ENCODE peak calls at places on chromosome 2, in six cellular contexts. A, I, J, Q, O and M are unnamed samples.

GRCh38 chr2:73984922-73985317 is 210 bp downstream of the TET3 start:
- DNase-seq in O (peak; percentile 56), Q (peak; percentile 38), I (peak; percentile 61), A (peak; percentile 69), J (no peak), M (peak; percentile 60)

GRCh38 chr2:229313591-229313990 is 42.5 kb upstream of the PID1 start:
- DNase-seq in J (no peak), O (peak; percentile 52), A (no peak), I (no peak), Q (no peak), M (no peak)

GRCh38 chr2:106886916-106887758 is 1.2 kb upstream of the ST6GAL2 start:
- DNase-seq in J (no peak), Q (no peak), I (no peak), O (peak; percentile 58), A (no peak), M (no peak)

GRCh38 chr2:150212722-150213171 is 274.7 kb downstream of the RND3 start:
- DNase-seq in O (peak; percentile 83), I (no peak), A (no peak), Q (no peak), J (no peak), M (no peak)

GRCh38 chr2:134122610-134123009 is 131.3 kb upstream of the MGAT5 start:
- DNase-seq in O (no peak), J (no peak), A (peak; percentile 14), I (no peak), Q (no peak), M (no peak)

GRCh38 chr2:160200921-160201320 is 849 bp upstream of the ITGB6 start:
- DNase-seq in J (no peak), A (no peak), Q (no peak), I (no peak), O (no peak), M (no peak)

GRCh38 chr2:128404709-128405466 is 86.2 kb upstream of the HS6ST1 start:
- DNase-seq in A (no peak), I (no peak), O (no peak), J (no peak), Q (peak; percentile 6), M (no peak)

GRCh38 chr2:189199797-189200196 is 20.2 kb upstream of the COL5A2 start:
- DNase-seq in Q (no peak), O (no peak), J (no peak), A (no peak), I (no peak), M (no peak)

GRCh38 chr2:28063492-28063962 is 173.0 kb downstream of the BABAM2 start:
- DNase-seq in I (no peak), J (no peak), O (no peak), Q (no peak), A (no peak), M (no peak)

GRCh38 chr2:173589604-173590277 is 235.1 kb downstream of the CDCA7 start:
- DNase-seq in A (no peak), O (no peak), J (peak; percentile 57), I (no peak), Q (no peak), M (no peak)

GRCh38 chr2:168545439-168546082 is 89.5 kb downstream of the CERS6 start:
- DNase-seq in I (no peak), J (no peak), O (peak; percentile 75), Q (peak; percentile 41), A (no peak), M (no peak)

GRCh38 chr2:163733301-163733938 is 2.4 kb downstream of the FIGN start:
- DNase-seq in A (no peak), O (no peak), I (no peak), J (peak; percentile 16), Q (no peak), M (no peak)

GRCh38 chr2:73896362-73897239 is 3.8 kb downstream of the ACTG2 start:
- DNase-seq in J (no peak), I (peak; percentile 36), O (peak; percentile 91), A (peak; percentile 26), Q (no peak), M (no peak)

GRCh38 chr2:220396287-220396686 is 768.9 kb downstream of the SLC4A3 start:
- DNase-seq in O (peak; percentile 15), A (no peak), I (no peak), J (no peak), Q (no peak), M (no peak)

GRCh38 chr2:98027535-98027934 is 31.8 kb upstream of the TMEM131 start:
- DNase-seq in J (no peak), O (no peak), A (no peak), Q (no peak), I (no peak), M (no peak)

GRCh38 chr2:138321458-138321857 is 180.1 kb upstream of the SPOPL start:
- DNase-seq in J (no peak), O (no peak), A (no peak), Q (no peak), I (no peak), M (no peak)

GRCh38 chr2:177767768-177768167 is 304.8 kb downstream of the PDE11A start:
- DNase-seq in O (no peak), I (no peak), A (no peak), J (no peak), Q (no peak), M (no peak)

GRCh38 chr2:66041902-66042657 is 392.8 kb upstream of the MEIS1 start:
- DNase-seq in Q (no peak), I (no peak), A (no peak), O (no peak), J (no peak), M (no peak)

GRCh38 chr2:173785813-173786212 is 179.4 kb downstream of the SP3 start:
- DNase-seq in Q (no peak), I (no peak), A (no peak), O (no peak), J (no peak), M (no peak)

GRCh38 chr2:211157856-211158463 is 601.6 kb downstream of the CPS1 start:
- DNase-seq in O (peak; percentile 91), Q (peak; percentile 32), I (peak; percentile 48), J (peak; percentile 39), A (peak; percentile 30), M (peak; percentile 29)

GRCh38 chr2:199443589-199444130 is 14.1 kb downstream of the SATB2 start:
- DNase-seq in Q (no peak), I (no peak), O (peak; percentile 75), A (no peak), J (no peak), M (no peak)

GRCh38 chr2:210199186-210199765 is 26.0 kb downstream of the ACADL start:
- DNase-seq in Q (no peak), A (peak; percentile 40), J (no peak), O (peak; percentile 68), I (no peak), M (no peak)

GRCh38 chr2:31287681-31288080 is 53.7 kb downstream of the EHD3 start:
- DNase-seq in O (peak; percentile 30), J (no peak), Q (no peak), A (no peak), I (no peak), M (no peak)

GRCh38 chr2:166726525-166726924 is 161.8 kb upstream of the XIRP2 start:
- DNase-seq in Q (no peak), J (no peak), O (no peak), I (no peak), A (no peak), M (no peak)

GRCh38 chr2:166725907-166726306 is 162.4 kb upstream of the XIRP2 start:
- DNase-seq in I (no peak), Q (no peak), O (no peak), A (no peak), J (no peak), M (no peak)

DNA sequence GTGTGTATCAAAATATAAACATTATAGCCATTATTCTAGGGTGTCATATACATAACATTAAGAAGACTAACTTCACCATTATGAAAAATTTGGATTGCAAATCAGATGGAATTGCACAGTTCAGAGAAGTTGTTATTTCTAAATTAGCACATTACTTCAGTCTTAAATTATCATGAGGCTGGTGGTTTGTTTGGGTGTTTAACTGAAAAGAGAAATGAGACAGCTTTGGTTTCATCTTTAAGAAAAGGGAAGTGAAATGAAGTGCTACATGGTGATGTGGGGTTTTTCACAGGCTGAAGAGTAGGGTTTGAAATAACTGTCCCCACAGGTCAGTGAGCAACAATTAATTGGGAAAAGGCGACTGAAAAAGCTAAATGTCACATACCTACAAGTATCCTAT is 161.2 kb upstream of the XIRP2 start:
- DNase-seq in A (no peak), O (no peak), Q (no peak), I (no peak), J (no peak), M (no peak)
- H3K9me3 ChIP-seq in A (no peaks in the 10 kb centered on the region), O (peaks cover 5% of the 10 kb centered on the region), Q (no peaks in the 10 kb centered on the region), I (no peaks in the 10 kb centered on the region), J (no peaks in the 10 kb centered on the region), M (no peaks in the 10 kb centered on the region)

GRCh38 chr2:4192119-4192518 is 488.7 kb downstream of the DCDC2C start:
- DNase-seq in A (no peak), O (no peak), Q (no peak), J (no peak), I (no peak), M (no peak)

GRCh38 chr2:4188561-4188960 is 485.2 kb downstream of the DCDC2C start:
- DNase-seq in I (no peak), O (no peak), J (no peak), A (no peak), Q (no peak), M (no peak)

DNA sequence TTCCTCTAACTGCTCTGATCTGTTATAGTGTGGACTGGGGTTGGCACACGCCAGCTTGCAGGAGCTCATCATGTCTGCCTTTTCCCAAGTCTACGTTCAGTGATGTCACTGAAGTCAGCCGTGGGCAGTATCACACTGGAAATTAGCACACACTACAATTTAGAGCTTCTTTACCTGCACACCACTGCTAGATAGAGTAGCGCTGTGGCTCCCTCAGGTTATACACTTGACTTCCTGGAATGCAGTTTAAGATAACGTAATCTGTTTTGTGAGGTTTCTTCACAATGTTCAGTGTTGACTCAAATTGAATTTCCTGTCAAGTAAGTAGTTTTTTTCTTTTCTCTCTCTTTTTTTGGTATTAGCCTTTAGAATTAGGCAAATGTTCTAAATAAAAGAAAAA is 487.2 kb downstream of the DCDC2C start:
- DNase-seq in Q (no peak), A (no peak), J (no peak), I (no peak), O (no peak), M (no peak)
- H3K9me3 ChIP-seq in Q (no peaks in the 10 kb centered on the region), A (peaks cover 2% of the 10 kb centered on the region), J (no peaks in the 10 kb centered on the region), I (no peaks in the 10 kb centered on the region), O (peaks cover 3% of the 10 kb centered on the region), M (no peaks in the 10 kb centered on the region)

DNA sequence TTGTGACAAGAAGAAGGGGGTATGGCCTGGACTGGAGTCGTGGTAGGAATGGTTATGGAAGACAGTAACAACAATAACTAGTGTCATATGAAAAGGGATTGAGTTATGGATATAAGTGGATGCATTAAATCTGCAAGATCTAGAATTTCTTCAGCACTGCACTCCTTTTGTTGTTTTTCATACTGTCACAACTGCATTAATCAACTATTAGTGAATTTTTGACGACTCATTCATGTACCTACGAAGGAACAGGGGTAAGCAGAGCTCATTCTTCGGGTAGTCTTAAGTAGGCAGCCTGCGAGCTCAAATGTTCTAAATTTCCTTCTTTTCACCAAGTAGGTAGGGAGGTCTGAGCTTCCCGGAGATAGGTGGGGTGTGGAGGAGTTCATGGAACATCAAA is 109.7 kb upstream of the UPP2 start:
- DNase-seq in J (no peak), Q (no peak), O (no peak), A (no peak), I (no peak), M (no peak)
- H3K9me3 ChIP-seq in J (no peaks in the 10 kb centered on the region), Q (no peaks in the 10 kb centered on the region), O (no peaks in the 10 kb centered on the region), A (no peaks in the 10 kb centered on the region), I (no peaks in the 10 kb centered on the region), M (no peaks in the 10 kb centered on the region)

DNA sequence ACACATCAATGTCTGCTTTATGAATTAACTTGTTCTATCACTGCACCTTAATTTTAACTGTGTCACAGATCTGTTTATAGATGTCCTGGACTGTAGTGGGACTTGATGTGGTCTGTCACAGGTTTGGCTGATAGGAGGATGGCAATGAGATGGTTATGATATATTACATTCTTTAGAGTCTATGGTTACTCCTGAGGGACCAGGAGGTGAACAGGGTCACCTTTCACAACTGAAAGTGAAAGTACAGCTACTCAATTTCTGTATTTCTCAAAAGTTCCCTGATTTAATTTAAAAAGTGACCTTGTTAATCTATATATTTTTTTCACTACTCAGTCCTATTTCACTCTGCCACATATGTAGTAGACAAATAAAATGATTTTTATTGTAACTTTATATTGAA is 1284.1 kb upstream of the GYPC start:
- DNase-seq in A (no peak), I (no peak), J (no peak), O (no peak), Q (no peak), M (no peak)
- H3K9me3 ChIP-seq in A (no peaks in the 10 kb centered on the region), I (peaks cover 3% of the 10 kb centered on the region), J (no peaks in the 10 kb centered on the region), O (no peaks in the 10 kb centered on the region), Q (no peaks in the 10 kb centered on the region), M (no peaks in the 10 kb centered on the region)